ENCODE peak calls at places on chromosomes 13 and 19, in five cellular contexts. One of them, this sample, is unnamed.

GRCh38 chr13:50994651-50995050 is 85.1 kb downstream of the RNASEH2B start:
- DNase-seq in HepG2: no peak
- DNase-seq in GM12878: no peak
- DNase-seq in H1: no peak
- DNase-seq in NT2/D1: no peak
- DNase-seq in this sample: no peak

GRCh38 chr19:6056282-6056741 is 54.0 kb downstream of the RFX2 start:
- DNase-seq in H1: no peak
- DNase-seq in NT2/D1: no peak
- DNase-seq in HepG2: peak; percentile 56
- DNase-seq in GM12878: no peak
- DNase-seq in this sample: no peak

GRCh38 chr13:111853146-111853545 is 213.8 kb upstream of the SOX1 start:
- DNase-seq in GM12878: no peak
- DNase-seq in HepG2: no peak
- DNase-seq in H1: peak; percentile 31
- DNase-seq in NT2/D1: no peak
- DNase-seq in this sample: no peak

GRCh38 chr13:113948034-113948742 is 25.7 kb downstream of the C13orf46 start:
- DNase-seq in NT2/D1: no peak
- DNase-seq in H1: no peak
- DNase-seq in GM12878: no peak
- DNase-seq in HepG2: no peak
- DNase-seq in this sample: no peak

GRCh38 chr19:28199323-28199722 is 1013.6 kb downstream of the UQCRFS1 start:
- DNase-seq in H1: no peak
- DNase-seq in NT2/D1: no peak
- DNase-seq in HepG2: no peak
- DNase-seq in GM12878: no peak
- DNase-seq in this sample: no peak

GRCh38 chr13:31629085-31629785 is 110.1 kb upstream of the RXFP2 start:
- DNase-seq in NT2/D1: no peak
- DNase-seq in HepG2: no peak
- DNase-seq in GM12878: no peak
- DNase-seq in H1: no peak
- DNase-seq in this sample: no peak

GRCh38 chr13:111905609-111905945 is 161.4 kb upstream of the SOX1 start:
- DNase-seq in NT2/D1: no peak
- DNase-seq in H1: no peak
- DNase-seq in GM12878: no peak
- DNase-seq in HepG2: no peak
- DNase-seq in this sample: no peak

GRCh38 chr13:29496241-29496712 is 99.2 kb downstream of the SLC7A1 start:
- DNase-seq in H1: no peak
- DNase-seq in GM12878: no peak
- DNase-seq in HepG2: no peak
- DNase-seq in NT2/D1: no peak
- DNase-seq in this sample: no peak

GRCh38 chr13:46288570-46289259 is 77.0 kb downstream of the LRRC63 start:
- DNase-seq in NT2/D1: peak; percentile 36
- DNase-seq in HepG2: peak; percentile 27
- DNase-seq in GM12878: peak; percentile 19
- DNase-seq in H1: no peak
- DNase-seq in this sample: peak; percentile 49

GRCh38 chr13:50720856-50721663 is 122.4 kb downstream of the DLEU7 start:
- DNase-seq in HepG2: no peak
- DNase-seq in NT2/D1: no peak
- DNase-seq in H1: no peak
- DNase-seq in GM12878: no peak
- DNase-seq in this sample: no peak

GRCh38 chr19:30701178-30701577 is 329.0 kb downstream of the ZNF536 start:
- DNase-seq in NT2/D1: no peak
- DNase-seq in GM12878: no peak
- DNase-seq in H1: no peak
- DNase-seq in HepG2: no peak
- DNase-seq in this sample: no peak

GRCh38 chr13:113178070-113178895 is 19.8 kb downstream of the PROZ start:
- DNase-seq in HepG2: no peak
- DNase-seq in NT2/D1: no peak
- DNase-seq in GM12878: no peak
- DNase-seq in H1: no peak
- DNase-seq in this sample: no peak

DNA sequence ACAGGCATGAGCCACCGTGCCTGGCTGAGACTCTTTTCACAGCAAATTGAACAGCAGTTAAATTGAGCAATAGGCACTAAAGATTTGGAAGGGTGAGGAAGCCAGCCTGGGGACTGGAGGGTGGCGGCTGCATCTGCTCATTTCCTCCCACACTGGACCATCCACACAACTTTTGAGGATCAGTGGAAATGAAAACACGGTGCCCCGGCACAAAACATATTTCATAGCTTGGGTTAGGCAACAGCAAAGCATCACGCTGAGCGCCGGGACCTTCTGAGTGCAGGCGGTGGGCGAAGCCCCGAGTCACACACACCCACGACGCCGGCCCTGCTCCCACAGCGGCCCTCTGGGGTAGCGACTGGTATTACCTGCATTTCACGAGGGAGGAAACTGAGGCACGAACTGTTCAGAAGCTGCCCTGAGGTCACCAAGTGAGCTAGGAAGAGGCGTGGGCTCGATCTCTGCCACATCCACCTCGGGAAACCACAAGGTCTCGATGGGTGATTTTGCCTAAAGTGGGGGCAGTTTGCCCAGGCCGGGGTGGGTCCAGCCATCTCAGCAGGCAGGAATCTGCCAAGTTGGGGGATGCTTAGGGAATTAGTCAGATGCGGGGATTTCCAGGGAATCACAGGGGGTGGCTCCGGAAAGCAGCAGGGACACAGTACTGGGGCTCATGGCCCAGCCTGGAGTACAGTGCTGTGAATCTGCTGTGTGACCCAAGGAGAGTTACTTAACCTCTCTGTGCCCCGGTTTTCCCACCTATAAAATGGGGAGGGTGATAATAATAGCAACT is 3.5 kb upstream of the SBNO2 start:
- DNase-seq in GM12878: no peak
- DNase-seq in NT2/D1: no peak
- DNase-seq in HepG2: no peak
- DNase-seq in H1: no peak
- DNase-seq in this sample: no peak
- TF ChIP-seq SUZ12 in GM12878: no peak
- TF ChIP-seq SUZ12 in NT2/D1: no peak
- TF ChIP-seq SUZ12 in HepG2: no peak
- TF ChIP-seq SUZ12 in H1: no peak
- TF ChIP-seq SUZ12 in this sample: no peak

DNA sequence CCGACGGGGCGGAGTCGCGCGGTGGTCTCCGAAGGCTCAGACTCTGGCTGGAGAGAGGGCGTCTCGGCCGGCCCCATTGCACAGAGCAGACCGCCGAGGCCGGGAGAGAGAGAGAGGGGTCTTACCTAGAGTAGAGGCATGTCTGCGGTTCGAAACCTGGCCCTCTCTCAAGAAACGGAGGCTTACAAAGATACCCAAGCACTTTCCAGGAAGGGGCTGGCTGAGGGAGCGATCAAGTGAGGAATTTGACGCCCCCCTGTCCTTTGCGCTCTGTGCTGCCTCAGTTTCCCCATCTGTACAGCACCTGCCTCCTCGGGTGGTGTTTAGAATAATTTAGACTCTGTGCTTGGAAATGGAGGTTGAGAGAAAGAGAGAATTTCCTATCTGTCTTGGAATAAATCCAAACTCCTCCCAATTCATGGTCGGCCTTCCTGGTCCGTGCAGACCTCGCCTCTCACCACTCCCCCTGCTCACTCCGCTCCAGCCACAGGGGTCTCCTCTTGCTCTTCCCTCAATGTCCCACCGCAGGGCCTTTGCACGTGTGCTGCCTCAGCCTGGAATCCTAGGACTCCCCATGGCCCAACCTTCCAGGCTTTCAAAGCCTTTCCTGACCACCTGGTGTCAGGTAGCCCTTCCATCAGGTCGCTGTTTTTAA is 659 bp upstream of the ISOC2 start:
- DNase-seq in HepG2: peak; percentile 50
- DNase-seq in NT2/D1: no peak
- DNase-seq in GM12878: no peak
- DNase-seq in H1: no peak
- DNase-seq in this sample: no peak
- TF ChIP-seq SUZ12 in HepG2: no peak
- TF ChIP-seq SUZ12 in NT2/D1: no peak
- TF ChIP-seq SUZ12 in GM12878: no peak
- TF ChIP-seq SUZ12 in H1: no peak
- TF ChIP-seq SUZ12 in this sample: no peak

DNA sequence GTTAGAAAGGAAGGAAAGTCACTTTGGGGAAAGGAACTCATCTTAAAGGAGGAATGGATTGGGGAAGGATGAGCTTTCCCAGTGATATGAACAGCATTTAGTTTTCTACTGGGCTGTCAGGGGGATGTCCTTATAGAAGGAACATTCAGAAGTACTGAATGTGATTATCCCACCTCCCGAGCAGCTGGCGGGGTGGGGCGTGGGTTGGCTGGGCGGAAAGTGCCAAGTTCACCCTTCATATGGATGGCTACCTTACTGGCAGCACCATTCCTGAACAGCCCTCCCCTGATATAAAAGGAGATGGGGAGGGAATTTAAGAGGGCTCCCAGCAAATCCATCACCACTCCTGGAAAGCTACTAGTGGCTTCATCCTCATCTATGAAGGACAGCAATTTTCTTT is 190.7 kb downstream of the DNAJC15 start:
- DNase-seq in H1: no peak
- DNase-seq in HepG2: no peak
- DNase-seq in GM12878: no peak
- DNase-seq in NT2/D1: no peak
- DNase-seq in this sample: no peak
- TF ChIP-seq SUZ12 in H1: no peak
- TF ChIP-seq SUZ12 in HepG2: no peak
- TF ChIP-seq SUZ12 in GM12878: no peak
- TF ChIP-seq SUZ12 in NT2/D1: no peak
- TF ChIP-seq SUZ12 in this sample: no peak

DNA sequence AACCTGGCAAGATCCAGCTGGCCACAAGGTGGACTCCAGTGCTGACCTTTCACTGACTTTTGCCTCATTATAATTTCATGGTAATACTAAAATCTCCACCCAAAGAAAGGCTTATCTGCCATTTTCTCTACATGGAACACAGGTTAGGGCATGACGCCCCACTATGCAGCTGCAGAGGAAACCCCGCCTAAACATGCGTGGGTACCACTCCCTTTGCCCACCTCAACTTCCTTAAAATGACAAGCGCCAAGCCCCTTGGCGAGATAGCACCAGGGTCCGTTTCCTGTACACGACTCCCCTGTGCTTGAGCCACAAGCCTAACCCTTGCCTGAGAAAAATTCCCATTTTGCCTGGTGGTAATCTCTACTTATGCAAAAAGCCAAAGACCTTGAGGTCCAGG is 36.0 kb upstream of the PABPC3 start:
- DNase-seq in NT2/D1: no peak
- DNase-seq in GM12878: no peak
- DNase-seq in H1: no peak
- DNase-seq in HepG2: no peak
- DNase-seq in this sample: no peak
- TF ChIP-seq SUZ12 in NT2/D1: no peak
- TF ChIP-seq SUZ12 in GM12878: no peak
- TF ChIP-seq SUZ12 in H1: no peak
- TF ChIP-seq SUZ12 in HepG2: no peak
- TF ChIP-seq SUZ12 in this sample: no peak

DNA sequence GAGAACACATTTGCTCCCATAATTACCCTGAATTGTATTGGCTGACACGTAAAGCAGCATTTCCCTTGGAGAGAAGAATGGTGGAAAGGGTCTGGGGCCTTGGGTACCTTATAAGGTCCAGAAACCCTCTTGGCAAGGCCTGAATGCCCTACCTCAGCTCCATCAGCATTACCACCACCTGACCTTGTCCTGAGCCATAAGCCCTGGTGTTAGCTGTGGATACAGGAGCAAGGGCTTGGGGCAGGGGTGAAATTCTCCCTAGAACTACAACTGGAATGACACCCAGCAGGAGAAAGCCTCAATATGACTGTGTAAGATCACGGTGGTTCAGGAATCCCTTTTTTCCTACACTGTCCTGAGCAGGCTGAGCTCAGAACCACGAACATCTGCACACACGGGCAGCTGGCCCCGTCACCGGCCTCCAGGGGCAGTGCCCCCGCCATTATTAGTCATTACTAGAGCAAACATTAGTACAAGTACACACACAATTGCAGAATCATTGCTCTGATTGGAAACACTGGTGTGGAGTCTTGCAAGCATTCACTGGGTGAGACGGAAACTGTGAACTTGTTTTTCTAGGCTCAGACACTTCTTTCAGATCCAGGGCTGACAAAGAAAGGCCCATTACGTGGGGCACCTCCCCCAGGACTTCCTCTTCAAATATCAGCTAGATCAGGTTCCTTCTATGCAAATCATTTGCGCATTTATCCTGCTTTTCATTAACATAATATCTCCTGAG is 26.7 kb upstream of the MTIF3 start:
- DNase-seq in NT2/D1: no peak
- DNase-seq in HepG2: peak; percentile 76
- DNase-seq in GM12878: no peak
- DNase-seq in H1: no peak
- DNase-seq in this sample: no peak
- TF ChIP-seq SUZ12 in NT2/D1: no peak
- TF ChIP-seq SUZ12 in HepG2: no peak
- TF ChIP-seq SUZ12 in GM12878: no peak
- TF ChIP-seq SUZ12 in H1: no peak
- TF ChIP-seq SUZ12 in this sample: no peak

GRCh38 chr19:14371321-14371821 is 9.9 kb upstream of the ADGRE5 start:
- DNase-seq in HepG2: no peak
- DNase-seq in H1: no peak
- DNase-seq in NT2/D1: no peak
- DNase-seq in GM12878: no peak
- DNase-seq in this sample: no peak

GRCh38 chr19:14370169-14370998 is 10.9 kb upstream of the ADGRE5 start:
- DNase-seq in NT2/D1: no peak
- DNase-seq in GM12878: no peak
- DNase-seq in HepG2: no peak
- DNase-seq in H1: no peak
- DNase-seq in this sample: no peak

GRCh38 chr19:14378890-14379289 is 2.4 kb upstream of the ADGRE5 start:
- DNase-seq in GM12878: no peak
- DNase-seq in HepG2: no peak
- DNase-seq in H1: no peak
- DNase-seq in NT2/D1: no peak
- DNase-seq in this sample: no peak

GRCh38 chr19:14375582-14376291 is 5.5 kb upstream of the ADGRE5 start:
- DNase-seq in GM12878: no peak
- DNase-seq in H1: no peak
- DNase-seq in NT2/D1: no peak
- DNase-seq in HepG2: no peak
- DNase-seq in this sample: no peak

GRCh38 chr19:14375055-14375581 is 6.1 kb upstream of the ADGRE5 start:
- DNase-seq in H1: no peak
- DNase-seq in NT2/D1: no peak
- DNase-seq in HepG2: no peak
- DNase-seq in GM12878: no peak
- DNase-seq in this sample: no peak
- TF ChIP-seq SUZ12 in H1: no peak
- TF ChIP-seq SUZ12 in NT2/D1: no peak
- TF ChIP-seq SUZ12 in HepG2: no peak
- TF ChIP-seq SUZ12 in GM12878: no peak
- TF ChIP-seq SUZ12 in this sample: no peak